ENCODE peak calls at places on chromosomes 16 and 17, in eight cellular contexts. V is cardiac muscle cell, X is sigmoid colon, Y is PC-9, S is endodermal cell, L is ovary, Z is brain microvascular endothelial cell, O is neural progenitor cell. C is an unnamed sample.

GRCh38 chr16:4525069-4525468 is 13.5 kb downstream of the CDIP1 start:
- DNase-seq in V (no peak), X (no peak), Y (no peak), S (no peak), L (no peak), Z (no peak), O (no peak), C (no peak)

GRCh38 chr16:81733295-81733694 is 45.8 kb upstream of the PLCG2 start:
- DNase-seq in V (no peak), X (no peak), Y (no peak), S (no peak), L (no peak), Z (no peak), O (no peak), C (no peak)

GRCh38 chr17:48504953-48505352 is 25.9 kb downstream of the HOXB1 start:
- DNase-seq in V (no peak), X (no peak), Y (no peak), S (no peak), L (no peak), Z (no peak), O (no peak), C (no peak)

GRCh38 chr17:10172241-10172741 is 26.1 kb downstream of the GAS7 start:
- DNase-seq in V (peak; percentile 52), X (no peak), Y (no peak), S (no peak), L (no peak), Z (no peak), O (no peak), C (peak; percentile 14)

GRCh38 chr16:57823836-57824235 is 21.5 kb upstream of the KIFC3 start:
- DNase-seq in V (no peak), X (no peak), Y (no peak), S (no peak), L (no peak), Z (no peak), O (no peak), C (no peak)

GRCh38 chr16:50434872-50435478 is 66.2 kb upstream of the BRD7 start:
- DNase-seq in V (no peak), X (no peak), Y (no peak), S (no peak), L (no peak), Z (no peak), O (no peak), C (no peak)

GRCh38 chr17:7438050-7438614 is 1.2 kb upstream of the FGF11 start:
- DNase-seq in V (peak; percentile 17), X (no peak), Y (peak; percentile 84), S (peak; percentile 93), L (no peak), Z (no peak), O (peak; percentile 88), C (no peak)

GRCh38 chr17:34371405-34371804 is 8.4 kb upstream of the CCL1 start:
- DNase-seq in V (no peak), X (no peak), Y (no peak), S (peak; percentile 29), L (no peak), Z (no peak), O (no peak), C (no peak)

GRCh38 chr16:84292032-84292431 is 2.6 kb upstream of the WFDC1 start:
- DNase-seq in V (no peak), X (no peak), Y (no peak), S (no peak), L (no peak), Z (no peak), O (no peak), C (no peak)

GRCh38 chr17:40307001-40307690 is 1.8 kb upstream of the RARA start:
- DNase-seq in V (peak; percentile 81), X (peak; percentile 64), Y (no peak), S (peak; percentile 82), L (peak; percentile 69), Z (no peak), O (peak; percentile 60), C (no peak)

GRCh38 chr17:6862122-6862521 is 30.6 kb upstream of the TEKT1 start:
- DNase-seq in V (no peak), X (no peak), Y (no peak), S (no peak), L (no peak), Z (no peak), O (no peak), C (no peak)

GRCh38 chr17:67050476-67051154 is 6.3 kb downstream of the CACNG1 start:
- DNase-seq in V (no peak), X (no peak), Y (no peak), S (no peak), L (no peak), Z (no peak), O (no peak), C (no peak)

GRCh38 chr17:45052052-45052772 is 780 bp upstream of the DCAKD start:
- DNase-seq in V (peak; percentile 42), X (peak; percentile 80), Y (peak; percentile 10), S (peak; percentile 85), L (peak; percentile 61), Z (no peak), O (peak; percentile 79), C (no peak)

GRCh38 chr17:2044263-2044894 is 2.6 kb downstream of the OVCA2 start:
- DNase-seq in V (no peak), X (no peak), Y (no peak), S (no peak), L (no peak), Z (no peak), O (no peak), C (no peak)

GRCh38 chr16:55668337-55669281 is 12.8 kb downstream of the SLC6A2 start:
- DNase-seq in V (peak; percentile 15), X (no peak), Y (peak; percentile 86), S (peak; percentile 85), L (no peak), Z (peak; percentile 10), O (no peak), C (peak; percentile 73)

GRCh38 chr16:11799509-11800384 is 2.7 kb upstream of the ZC3H7A start:
- DNase-seq in V (no peak), X (no peak), Y (no peak), S (no peak), L (no peak), Z (no peak), O (no peak), C (no peak)

GRCh38 chr16:58280846-58281301 is 14.0 kb downstream of the PRSS54 start:
- DNase-seq in V (peak; percentile 23), X (no peak), Y (peak; percentile 24), S (no peak), L (no peak), Z (no peak), O (no peak), C (peak; percentile 71)

GRCh38 chr17:44628234-44629188 is 27.8 kb upstream of the MEIOC start:
- DNase-seq in V (peak; percentile 69), X (no peak), Y (no peak), S (peak; percentile 97), L (peak; percentile 54), Z (no peak), O (peak; percentile 96), C (no peak)

GRCh38 chr16:29760567-29761279 is 14.9 kb upstream of the C16orf54 start:
- DNase-seq in V (no peak), X (no peak), Y (no peak), S (no peak), L (no peak), Z (no peak), O (no peak), C (no peak)

GRCh38 chr17:57612202-57613071 is 132.7 kb downstream of the CCDC182 start:
- DNase-seq in V (no peak), X (no peak), Y (no peak), S (peak; percentile 91), L (no peak), Z (no peak), O (peak; percentile 70), C (no peak)

GRCh38 chr17:63943745-63944144 is 11.6 kb upstream of the CD79B start:
- DNase-seq in V (no peak), X (no peak), Y (no peak), S (no peak), L (no peak), Z (no peak), O (no peak), C (no peak)
- TF ChIP-seq CTCF in V (peak; percentile 9), X (no peak), Y (peak; percentile 34), S (peak; percentile 52), L (no peak), Z (peak; percentile 37), O (peak; percentile 25), C (no peak)

DNA sequence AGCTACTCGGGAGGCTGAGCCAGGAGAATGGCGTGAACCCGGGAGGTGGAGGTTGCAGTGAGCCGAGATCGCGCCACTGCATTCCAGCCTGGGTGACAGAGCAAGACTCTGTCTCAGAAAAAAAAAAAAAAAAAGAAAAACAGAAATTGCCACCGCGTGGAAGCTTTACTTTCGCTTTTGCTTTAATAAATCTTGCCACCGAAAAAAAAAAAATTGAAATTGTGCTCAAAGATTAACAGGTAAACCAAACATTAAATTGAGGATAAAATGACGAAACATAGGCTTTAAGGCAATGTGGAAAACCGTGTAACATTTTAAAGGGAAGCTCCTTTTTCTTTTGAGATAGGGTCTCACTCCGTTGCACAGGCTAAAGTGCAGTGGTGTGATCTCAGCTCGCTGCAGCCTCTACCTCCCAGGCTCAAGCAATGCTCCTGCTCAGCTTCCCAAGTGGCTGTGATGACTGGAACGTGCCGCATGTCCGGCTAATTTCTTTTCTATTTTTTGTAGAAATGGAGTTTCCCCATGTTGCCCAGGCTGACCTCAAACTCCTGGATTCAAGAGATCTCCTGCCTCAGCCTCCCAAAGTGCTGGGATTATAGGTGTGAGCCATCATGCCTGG is 40.1 kb downstream of the ZNF276 start:
- DNase-seq in V (no peak), X (no peak), Y (no peak), S (no peak), L (no peak), Z (no peak), O (no peak), C (no peak)
- H3K27ac ChIP-seq in V (no peak overlapping the region), X (no peak overlapping the region), Y (no peak overlapping the region), S (no peak overlapping the region), L (no peak overlapping the region), Z (no peak overlapping the region), O (no peak overlapping the region), C (no peak overlapping the region)

DNA sequence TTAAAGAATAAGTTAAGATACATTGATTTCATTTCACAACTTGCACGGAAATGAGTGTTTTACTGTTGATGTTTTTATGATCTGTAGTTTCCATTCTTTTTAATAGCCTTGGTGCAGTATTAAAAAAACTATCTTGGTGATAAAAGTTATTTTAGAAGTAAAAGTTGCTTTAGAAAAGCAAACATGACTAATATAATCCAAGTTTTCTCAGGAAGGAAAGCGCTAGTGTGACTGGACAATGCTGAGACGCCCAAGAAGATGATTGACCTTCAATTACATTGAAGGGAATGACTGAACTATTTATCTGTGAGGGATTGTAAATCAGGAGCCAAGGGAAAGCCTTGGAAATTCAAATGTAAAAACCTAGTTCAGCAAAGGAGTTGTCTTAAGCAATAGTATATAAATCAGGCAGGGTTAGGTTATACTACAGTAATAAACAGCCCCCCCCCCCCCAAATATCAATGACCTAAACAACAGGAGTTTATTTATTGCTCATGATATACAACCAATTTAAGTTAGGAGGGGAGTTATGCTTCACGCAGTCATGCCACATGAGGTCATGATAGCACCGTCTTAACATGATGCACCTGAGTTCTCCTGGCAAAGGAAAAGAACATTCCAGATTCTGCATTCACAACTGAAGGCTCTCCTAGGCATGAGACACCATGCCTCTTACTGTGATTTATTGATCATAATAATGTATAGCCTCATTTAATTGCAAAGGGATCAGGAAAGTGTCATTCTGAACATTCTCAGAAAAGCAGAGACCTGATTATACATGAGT is 443.8 kb downstream of the CDH13 start:
- DNase-seq in V (no peak), X (no peak), Y (no peak), S (no peak), L (no peak), Z (no peak), O (no peak), C (no peak)
- TF ChIP-seq CTCF in V (no peak), X (no peak), Y (no peak), S (no peak), L (no peak), Z (no peak), O (no peak), C (no peak)

GRCh38 chr17:49739662-49740271 is 24.2 kb downstream of the FAM117A start:
- DNase-seq in V (peak; percentile 84), X (peak; percentile 93), Y (peak; percentile 4), S (no peak), L (peak; percentile 78), Z (no peak), O (no peak), C (no peak)
- H3K27ac ChIP-seq in V (peak overlapping the region; percentile 20), X (peak overlapping the region; percentile 94), Y (no peak overlapping the region), S (no peak overlapping the region), L (no peak overlapping the region), Z (no peak overlapping the region), O (no peak overlapping the region), C (no peak overlapping the region)